ENCODE peak calls at places on chromosomes 2 and 18, in five cellular contexts. One of them, this sample, is unnamed.

GRCh38 chr2:192004188-192004963 is 157.5 kb upstream of the CAVIN2 start:
- DNase-seq in head of caudate nucleus: no peak
- DNase-seq in HFF-Myc: no peak
- DNase-seq in NCI-H1930: no peak
- DNase-seq in choroid plexus epithelial cell: no peak
- DNase-seq in this sample: no peak

GRCh38 chr18:47316924-47317323 is 65.5 kb upstream of the SKOR2 start:
- DNase-seq in NCI-H1930: no peak
- DNase-seq in head of caudate nucleus: no peak
- DNase-seq in HFF-Myc: no peak
- DNase-seq in choroid plexus epithelial cell: no peak
- DNase-seq in this sample: no peak

GRCh38 chr2:114259389-114259788 is 183.1 kb upstream of the DPP10 start:
- DNase-seq in HFF-Myc: no peak
- DNase-seq in choroid plexus epithelial cell: no peak
- DNase-seq in NCI-H1930: no peak
- DNase-seq in head of caudate nucleus: no peak
- DNase-seq in this sample: no peak

GRCh38 chr18:457120-457519 is 43.4 kb downstream of the COLEC12 start:
- DNase-seq in HFF-Myc: no peak
- DNase-seq in head of caudate nucleus: no peak
- DNase-seq in NCI-H1930: no peak
- DNase-seq in choroid plexus epithelial cell: peak
- DNase-seq in this sample: peak

GRCh38 chr2:240123821-240124650 is 12.1 kb downstream of the COPS9 start:
- DNase-seq in choroid plexus epithelial cell: no peak
- DNase-seq in HFF-Myc: no peak
- DNase-seq in head of caudate nucleus: no peak
- DNase-seq in NCI-H1930: no peak
- DNase-seq in this sample: no peak

GRCh38 chr2:207746131-207746530 is 23.6 kb downstream of the FZD5 start:
- DNase-seq in HFF-Myc: peak
- DNase-seq in NCI-H1930: peak
- DNase-seq in head of caudate nucleus: peak
- DNase-seq in choroid plexus epithelial cell: peak
- DNase-seq in this sample: peak

GRCh38 chr2:54894467-54894866 is 155.8 kb downstream of the RTN4 start:
- DNase-seq in choroid plexus epithelial cell: no peak
- DNase-seq in HFF-Myc: no peak
- DNase-seq in head of caudate nucleus: no peak
- DNase-seq in NCI-H1930: no peak
- DNase-seq in this sample: no peak

GRCh38 chr18:32271649-32272324 is 81.9 kb downstream of the MEP1B start:
- DNase-seq in NCI-H1930: peak
- DNase-seq in choroid plexus epithelial cell: peak
- DNase-seq in HFF-Myc: peak
- DNase-seq in head of caudate nucleus: peak
- DNase-seq in this sample: no peak

GRCh38 chr2:150109028-150109427 is 378.4 kb downstream of the RND3 start:
- DNase-seq in NCI-H1930: no peak
- DNase-seq in HFF-Myc: no peak
- DNase-seq in head of caudate nucleus: no peak
- DNase-seq in choroid plexus epithelial cell: no peak
- DNase-seq in this sample: no peak

GRCh38 chr18:35619468-35619867 is 37.9 kb downstream of the GALNT1 start:
- DNase-seq in head of caudate nucleus: no peak
- DNase-seq in NCI-H1930: no peak
- DNase-seq in choroid plexus epithelial cell: no peak
- DNase-seq in HFF-Myc: no peak
- DNase-seq in this sample: no peak

GRCh38 chr2:67977464-67977863 is 85.3 kb downstream of the C1D start:
- DNase-seq in HFF-Myc: no peak
- DNase-seq in choroid plexus epithelial cell: no peak
- DNase-seq in head of caudate nucleus: no peak
- DNase-seq in NCI-H1930: no peak
- DNase-seq in this sample: no peak

GRCh38 chr2:159030674-159031380 is 62.4 kb downstream of the TANC1 start:
- DNase-seq in head of caudate nucleus: no peak
- DNase-seq in choroid plexus epithelial cell: peak
- DNase-seq in NCI-H1930: no peak
- DNase-seq in HFF-Myc: no peak
- DNase-seq in this sample: peak